ENCODE peak calls at places on chromosomes 3 and 15, in eight cellular contexts. One of them, this sample, is unnamed.
A peak's percentile ranks its signal among the peaks of the same experiment; 100 is the strongest.

GRCh38 chr3:47324278-47324865 is 41.6 kb downstream of the KLHL18 start:
- DNase-seq in brain microvascular endothelial cell: peak; percentile 65
- DNase-seq in gastrocnemius medialis: peak; percentile 16
- DNase-seq in A549: peak; percentile 58
- DNase-seq in HFF-Myc: peak; percentile 65
- DNase-seq in pancreas: no peak
- DNase-seq in BJ: peak; percentile 15
- DNase-seq in uterus: peak; percentile 59
- DNase-seq in this sample: peak; percentile 44

GRCh38 chr15:95921404-95921803 is 409.1 kb upstream of the NR2F2 start:
- DNase-seq in pancreas: no peak
- DNase-seq in BJ: no peak
- DNase-seq in brain microvascular endothelial cell: no peak
- DNase-seq in gastrocnemius medialis: no peak
- DNase-seq in HFF-Myc: no peak
- DNase-seq in A549: no peak
- DNase-seq in uterus: no peak
- DNase-seq in this sample: no peak

GRCh38 chr3:11459147-11459837 is 184.4 kb downstream of the VGLL4 start:
- DNase-seq in uterus: no peak
- DNase-seq in gastrocnemius medialis: no peak
- DNase-seq in A549: no peak
- DNase-seq in pancreas: no peak
- DNase-seq in BJ: no peak
- DNase-seq in HFF-Myc: no peak
- DNase-seq in brain microvascular endothelial cell: no peak
- DNase-seq in this sample: no peak

GRCh38 chr3:46619845-46620778 is 7.8 kb downstream of the FAM240A start:
- DNase-seq in HFF-Myc: no peak
- DNase-seq in gastrocnemius medialis: no peak
- DNase-seq in BJ: no peak
- DNase-seq in A549: no peak
- DNase-seq in uterus: no peak
- DNase-seq in brain microvascular endothelial cell: no peak
- DNase-seq in pancreas: no peak
- DNase-seq in this sample: no peak

GRCh38 chr3:180980612-180981011 is 8.9 kb downstream of the DNAJC19 start:
- DNase-seq in uterus: no peak
- DNase-seq in brain microvascular endothelial cell: no peak
- DNase-seq in A549: no peak
- DNase-seq in BJ: no peak
- DNase-seq in gastrocnemius medialis: no peak
- DNase-seq in pancreas: no peak
- DNase-seq in HFF-Myc: no peak
- DNase-seq in this sample: no peak

GRCh38 chr3:190444036-190444435 is 5.7 kb downstream of the TMEM207 start:
- DNase-seq in brain microvascular endothelial cell: no peak
- DNase-seq in A549: no peak
- DNase-seq in gastrocnemius medialis: no peak
- DNase-seq in BJ: no peak
- DNase-seq in pancreas: no peak
- DNase-seq in uterus: no peak
- DNase-seq in HFF-Myc: no peak
- DNase-seq in this sample: no peak

GRCh38 chr3:159734681-159735080 is 254.0 kb upstream of the IL12A start:
- DNase-seq in BJ: no peak
- DNase-seq in gastrocnemius medialis: no peak
- DNase-seq in uterus: no peak
- DNase-seq in HFF-Myc: no peak
- DNase-seq in A549: no peak
- DNase-seq in pancreas: no peak
- DNase-seq in brain microvascular endothelial cell: no peak
- DNase-seq in this sample: no peak

GRCh38 chr3:157542711-157543485 is 39.7 kb upstream of the VEPH1 start:
- DNase-seq in brain microvascular endothelial cell: peak; percentile 55
- DNase-seq in uterus: peak; percentile 64
- DNase-seq in HFF-Myc: no peak
- DNase-seq in gastrocnemius medialis: peak; percentile 46
- DNase-seq in BJ: no peak
- DNase-seq in A549: peak; percentile 68
- DNase-seq in pancreas: peak; percentile 92
- DNase-seq in this sample: no peak

GRCh38 chr15:49315543-49315942 is 107.5 kb upstream of the FGF7 start:
- DNase-seq in HFF-Myc: no peak
- DNase-seq in gastrocnemius medialis: no peak
- DNase-seq in A549: no peak
- DNase-seq in uterus: no peak
- DNase-seq in pancreas: no peak
- DNase-seq in brain microvascular endothelial cell: peak; percentile 4
- DNase-seq in BJ: no peak
- DNase-seq in this sample: no peak

GRCh38 chr3:17979248-17979647 is 236.8 kb upstream of the TBC1D5 start:
- DNase-seq in uterus: no peak
- DNase-seq in brain microvascular endothelial cell: peak; percentile 4
- DNase-seq in BJ: no peak
- DNase-seq in pancreas: no peak
- DNase-seq in A549: peak; percentile 26
- DNase-seq in gastrocnemius medialis: no peak
- DNase-seq in HFF-Myc: no peak
- DNase-seq in this sample: no peak

GRCh38 chr3:104909188-104909587 is 457.5 kb upstream of the ALCAM start:
- DNase-seq in A549: peak; percentile 2
- DNase-seq in BJ: no peak
- DNase-seq in gastrocnemius medialis: no peak
- DNase-seq in brain microvascular endothelial cell: peak; percentile 88
- DNase-seq in pancreas: no peak
- DNase-seq in uterus: no peak
- DNase-seq in HFF-Myc: peak; percentile 61
- DNase-seq in this sample: peak; percentile 57

GRCh38 chr3:150135321-150135721 is 164.6 kb upstream of the PFN2 start:
- DNase-seq in BJ: peak; percentile 75
- DNase-seq in brain microvascular endothelial cell: no peak
- DNase-seq in A549: no peak
- DNase-seq in uterus: no peak
- DNase-seq in HFF-Myc: peak; percentile 16
- DNase-seq in gastrocnemius medialis: no peak
- DNase-seq in pancreas: no peak
- DNase-seq in this sample: peak; percentile 69

GRCh38 chr15:88509964-88510363 is 36.5 kb downstream of the DET1 start:
- DNase-seq in gastrocnemius medialis: no peak
- DNase-seq in A549: no peak
- DNase-seq in brain microvascular endothelial cell: no peak
- DNase-seq in uterus: no peak
- DNase-seq in BJ: no peak
- DNase-seq in pancreas: no peak
- DNase-seq in HFF-Myc: no peak
- DNase-seq in this sample: no peak
- H3K4me3 ChIP-seq in gastrocnemius medialis: no peak overlapping the region
- H3K4me3 ChIP-seq in A549: no peak overlapping the region
- H3K4me3 ChIP-seq in brain microvascular endothelial cell: no peak overlapping the region
- H3K4me3 ChIP-seq in uterus: no peak overlapping the region
- H3K4me3 ChIP-seq in BJ: no peak overlapping the region
- H3K4me3 ChIP-seq in pancreas: no peak overlapping the region
- H3K4me3 ChIP-seq in HFF-Myc: no peak overlapping the region
- H3K4me3 ChIP-seq in this sample: no peak overlapping the region

GRCh38 chr3:62822905-62823304 is 52.3 kb downstream of the CADPS start:
- DNase-seq in pancreas: no peak
- DNase-seq in gastrocnemius medialis: no peak
- DNase-seq in brain microvascular endothelial cell: no peak
- DNase-seq in HFF-Myc: no peak
- DNase-seq in uterus: no peak
- DNase-seq in BJ: no peak
- DNase-seq in A549: no peak
- DNase-seq in this sample: no peak
- H3K4me3 ChIP-seq in pancreas: no peak overlapping the region
- H3K4me3 ChIP-seq in gastrocnemius medialis: no peak overlapping the region
- H3K4me3 ChIP-seq in brain microvascular endothelial cell: no peak overlapping the region
- H3K4me3 ChIP-seq in HFF-Myc: no peak overlapping the region
- H3K4me3 ChIP-seq in uterus: no peak overlapping the region
- H3K4me3 ChIP-seq in BJ: no peak overlapping the region
- H3K4me3 ChIP-seq in A549: no peak overlapping the region
- H3K4me3 ChIP-seq in this sample: no peak overlapping the region

GRCh38 chr3:43769471-43770425 is 79.0 kb downstream of the ABHD5 start:
- DNase-seq in A549: peak; percentile 97
- DNase-seq in gastrocnemius medialis: peak; percentile 89
- DNase-seq in brain microvascular endothelial cell: peak; percentile 97
- DNase-seq in uterus: peak; percentile 93
- DNase-seq in BJ: peak; percentile 78
- DNase-seq in pancreas: peak; percentile 96
- DNase-seq in HFF-Myc: peak; percentile 91
- DNase-seq in this sample: peak; percentile 84
- H3K4me3 ChIP-seq in A549: peak overlapping the region; percentile 30
- H3K4me3 ChIP-seq in gastrocnemius medialis: peak overlapping the region; percentile 15
- H3K4me3 ChIP-seq in brain microvascular endothelial cell: peak overlapping the region; percentile 54
- H3K4me3 ChIP-seq in uterus: peak overlapping the region; percentile 19
- H3K4me3 ChIP-seq in BJ: peak overlapping the region; percentile 24
- H3K4me3 ChIP-seq in pancreas: peak overlapping the region; percentile 17
- H3K4me3 ChIP-seq in HFF-Myc: peak overlapping the region; percentile 31
- H3K4me3 ChIP-seq in this sample: peak overlapping the region; percentile 41

DNA sequence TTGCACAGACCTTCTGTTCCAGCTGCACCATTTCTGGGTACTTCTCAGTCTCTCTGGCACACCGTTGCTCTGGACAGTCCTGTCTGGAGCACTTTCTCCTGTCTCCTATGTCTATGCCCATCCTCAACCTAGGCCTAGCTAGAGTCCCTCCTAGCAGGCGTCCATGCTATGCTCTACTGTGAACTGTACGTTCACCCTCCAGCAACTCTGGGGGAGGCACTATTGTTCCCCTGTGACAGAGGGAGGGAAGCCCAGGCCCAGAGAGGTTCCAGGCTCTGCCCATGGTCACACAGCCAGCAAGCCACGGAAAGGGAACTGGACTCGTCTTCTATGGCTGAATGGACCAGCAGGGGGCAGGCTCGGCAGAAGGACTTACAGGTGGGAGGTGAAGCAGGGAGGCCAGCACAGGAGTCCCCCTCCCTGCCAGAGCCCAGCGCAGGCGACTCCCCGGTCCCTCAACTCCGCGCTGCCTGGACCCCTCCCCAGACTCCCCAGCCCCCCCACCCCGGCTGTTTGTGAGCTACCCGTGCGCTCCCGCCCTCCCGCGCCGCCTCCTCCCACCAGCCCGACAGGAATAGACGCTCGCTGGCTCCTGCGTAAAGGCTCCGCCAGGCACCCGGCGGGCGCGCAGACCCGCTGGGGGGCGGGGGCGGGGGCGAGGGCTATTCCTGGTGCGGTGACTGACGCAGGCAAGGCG is 1.7 kb upstream of the LINGO1 start:
- DNase-seq in uterus: peak; percentile 31
- DNase-seq in HFF-Myc: no peak
- DNase-seq in BJ: no peak
- DNase-seq in brain microvascular endothelial cell: peak; percentile 53
- DNase-seq in pancreas: peak; percentile 82
- DNase-seq in gastrocnemius medialis: no peak
- DNase-seq in A549: peak; percentile 84
- DNase-seq in this sample: no peak
- H3K4me3 ChIP-seq in uterus: no peak overlapping the region
- H3K4me3 ChIP-seq in HFF-Myc: no peak overlapping the region
- H3K4me3 ChIP-seq in BJ: no peak overlapping the region
- H3K4me3 ChIP-seq in brain microvascular endothelial cell: no peak overlapping the region
- H3K4me3 ChIP-seq in pancreas: peak overlapping the region; percentile 33
- H3K4me3 ChIP-seq in gastrocnemius medialis: no peak overlapping the region
- H3K4me3 ChIP-seq in A549: no peak overlapping the region
- H3K4me3 ChIP-seq in this sample: no peak overlapping the region

DNA sequence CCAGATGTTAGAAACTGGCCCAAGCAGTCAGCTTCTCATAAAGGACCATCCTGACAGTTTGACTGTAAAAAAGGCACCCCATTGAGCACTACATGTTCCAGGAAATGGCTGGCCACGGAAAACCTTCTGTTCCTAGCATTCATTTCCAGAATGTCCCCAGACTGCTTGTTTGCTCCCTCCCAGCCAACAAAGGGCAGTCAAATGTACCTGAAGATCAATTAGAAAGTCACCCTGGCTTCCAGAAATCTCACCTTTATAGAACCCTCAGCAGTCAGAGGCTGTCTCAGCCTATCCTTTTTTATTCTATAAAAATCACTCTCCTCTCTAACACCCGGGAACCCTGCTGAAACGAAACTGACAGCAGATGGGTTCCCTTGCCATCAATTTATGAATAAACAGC is 774 bp upstream of the SAMMSON start:
- DNase-seq in uterus: no peak
- DNase-seq in gastrocnemius medialis: no peak
- DNase-seq in pancreas: no peak
- DNase-seq in BJ: no peak
- DNase-seq in HFF-Myc: no peak
- DNase-seq in brain microvascular endothelial cell: no peak
- DNase-seq in A549: no peak
- DNase-seq in this sample: no peak
- H3K4me3 ChIP-seq in uterus: peak overlapping the region; percentile 10
- H3K4me3 ChIP-seq in gastrocnemius medialis: peak overlapping the region; percentile 51
- H3K4me3 ChIP-seq in pancreas: no peak overlapping the region
- H3K4me3 ChIP-seq in BJ: peak overlapping the region; percentile 20
- H3K4me3 ChIP-seq in HFF-Myc: no peak overlapping the region
- H3K4me3 ChIP-seq in brain microvascular endothelial cell: peak overlapping the region; percentile 42
- H3K4me3 ChIP-seq in A549: peak overlapping the region; percentile 25
- H3K4me3 ChIP-seq in this sample: no peak overlapping the region

GRCh38 chr3:193879864-193880242 is 256.1 kb upstream of the HES1 start:
- DNase-seq in brain microvascular endothelial cell: no peak
- DNase-seq in pancreas: no peak
- DNase-seq in gastrocnemius medialis: no peak
- DNase-seq in A549: no peak
- DNase-seq in HFF-Myc: no peak
- DNase-seq in BJ: no peak
- DNase-seq in uterus: no peak
- DNase-seq in this sample: no peak
- H3K4me3 ChIP-seq in brain microvascular endothelial cell: no peak overlapping the region
- H3K4me3 ChIP-seq in pancreas: no peak overlapping the region
- H3K4me3 ChIP-seq in gastrocnemius medialis: no peak overlapping the region
- H3K4me3 ChIP-seq in A549: no peak overlapping the region
- H3K4me3 ChIP-seq in HFF-Myc: no peak overlapping the region
- H3K4me3 ChIP-seq in BJ: no peak overlapping the region
- H3K4me3 ChIP-seq in uterus: no peak overlapping the region
- H3K4me3 ChIP-seq in this sample: no peak overlapping the region